ENCODE peak calls at places on chromosome 19, in ten cellular contexts. L is DMS53; W is activated naive CD4-positive, alpha-beta T cell; K is foreskin fibroblast; G is kidney; J is stimulated activated CD4-positive, alpha-beta T cell treated with anti-CD3 and anti-CD28 coated beads, Interleukin-15, amount 100 ng/mL, for 24 hours; T is cardiac fibroblast; C is tibial artery; E is HuH-7; H is effector memory CD4-positive, alpha-beta T cell. B is an unnamed sample.

GRCh38 chr19:10061717-10062310 is 24.3 kb upstream of the SHFL start:
- DNase-seq in L (no peak), W (no peak), K (no peak), G (no peak), J (no peak), T (no peak), C (no peak), E (no peak), H (no peak), B (no peak)

GRCh38 chr19:30590596-30591229 is 218.5 kb downstream of the ZNF536 start:
- DNase-seq in L (no peak), W (no peak), K (peak), G (no peak), J (no peak), T (no peak), C (no peak), E (no peak), H (no peak), B (no peak)

GRCh38 chr19:46211201-46211881 is 18.2 kb upstream of the IGFL1 start:
- DNase-seq in L (peak), W (no peak), K (no peak), G (peak), J (no peak), T (peak), C (no peak), E (no peak), H (no peak), B (no peak)

GRCh38 chr19:3608750-3609322 is 2.2 kb upstream of the TBXA2R start:
- DNase-seq in L (no peak), W (no peak), K (no peak), G (peak), J (no peak), T (peak), C (peak), E (no peak), H (no peak), B (no peak)

GRCh38 chr19:44072543-44073401 is 813 bp downstream of the ZNF284 start:
- DNase-seq in L (peak), W (no peak), K (peak), G (no peak), J (no peak), T (peak), C (no peak), E (no peak), H (no peak), B (peak)

GRCh38 chr19:35066691-35067563 is 25.4 kb downstream of the HPN start:
- DNase-seq in L (peak), W (peak), K (peak), G (peak), J (peak), T (peak), C (peak), E (peak), H (peak), B (peak)

GRCh38 chr19:41537789-41538188 is 38.2 kb upstream of the CEACAM21 start:
- DNase-seq in L (peak), W (no peak), K (peak), G (no peak), J (peak), T (peak), C (no peak), E (no peak), H (no peak), B (no peak)

GRCh38 chr19:1606138-1606651 is 933 bp upstream of the UQCR11 start:
- DNase-seq in L (peak), W (no peak), K (no peak), G (no peak), J (no peak), T (no peak), C (no peak), E (no peak), H (no peak), B (no peak)

GRCh38 chr19:33226550-33227241 is 1.0 kb upstream of the SLC7A10 start:
- DNase-seq in L (peak), W (no peak), K (peak), G (no peak), J (peak), T (peak), C (no peak), E (peak), H (no peak), B (no peak)

GRCh38 chr19:46601318-46602224 is at the start of gene CALM3:
- DNase-seq in L (peak), W (no peak), K (peak), G (peak), J (peak), T (no peak), C (no peak), E (no peak), H (no peak), B (peak)

GRCh38 chr19:1468274-1469199 is 10.5 kb downstream of the C19orf25 start:
- DNase-seq in L (peak), W (no peak), K (peak), G (peak), J (peak), T (no peak), C (no peak), E (no peak), H (no peak), B (no peak)

GRCh38 chr19:883661-884211 is 9.3 kb downstream of the MED16 start:
- DNase-seq in L (peak), W (no peak), K (no peak), G (peak), J (no peak), T (no peak), C (no peak), E (no peak), H (no peak), B (no peak)

GRCh38 chr19:48556163-48556562 is 4.2 kb downstream of the SULT2B1 start:
- DNase-seq in L (peak), W (no peak), K (peak), G (no peak), J (no peak), T (peak), C (no peak), E (peak), H (no peak), B (no peak)

GRCh38 chr19:30059741-30060140 is 117.7 kb downstream of the URI1 start:
- DNase-seq in L (no peak), W (no peak), K (no peak), G (no peak), J (no peak), T (no peak), C (no peak), E (no peak), H (no peak), B (no peak)

GRCh38 chr19:49847731-49848696 is 2.9 kb upstream of the PTOV1 start:
- DNase-seq in L (peak), W (no peak), K (peak), G (no peak), J (no peak), T (peak), C (no peak), E (no peak), H (no peak), B (no peak)

GRCh38 chr19:52735734-52736133 is 890 bp upstream of the ZNF611 start:
- DNase-seq in L (peak), W (no peak), K (peak), G (peak), J (peak), T (no peak), C (peak), E (no peak), H (no peak), B (no peak)

GRCh38 chr19:18223860-18224524 is 2.2 kb downstream of the PDE4C start:
- DNase-seq in L (peak), W (no peak), K (peak), G (peak), J (peak), T (peak), C (no peak), E (peak), H (no peak), B (peak)

GRCh38 chr19:41310031-41310831 is at the start of gene CCDC97:
- DNase-seq in L (peak), W (peak), K (peak), G (peak), J (peak), T (peak), C (peak), E (peak), H (peak), B (peak)

GRCh38 chr19:42488783-42489521 is 39.3 kb downstream of the CEACAM1 start:
- DNase-seq in L (peak), W (no peak), K (no peak), G (no peak), J (no peak), T (no peak), C (no peak), E (peak), H (no peak), B (no peak)